ENCODE peak calls at places on chromosomes 2 and 18, in eight cellular contexts. L is IMR-90, W is ascending aorta, U is sigmoid colon, M is retinal pigment epithelial cell, C is right cardiac atrium, G is hepatocyte, E is fibroblast of lung. K is an unnamed sample.

GRCh38 chr2:61536086-61536722 is 2.0 kb downstream of the XPO1 start:
- DNase-seq in L (peak; percentile 16), W (no peak), U (peak; percentile 94), M (no peak), C (peak; percentile 88), G (peak; percentile 16), E (peak; percentile 19), K (no peak)

GRCh38 chr2:215994901-215995300 is 18.4 kb downstream of the MREG start:
- DNase-seq in L (no peak), W (no peak), U (no peak), M (no peak), C (no peak), G (no peak), E (peak; percentile 53), K (no peak)

GRCh38 chr2:173299764-173300163 is 54.9 kb upstream of the CDCA7 start:
- DNase-seq in L (no peak), W (no peak), U (no peak), M (no peak), C (no peak), G (no peak), E (no peak), K (no peak)

GRCh38 chr2:124482551-124482950 is 457.5 kb downstream of the CNTNAP5 start:
- DNase-seq in L (no peak), W (no peak), U (no peak), M (no peak), C (no peak), G (no peak), E (no peak), K (no peak)

GRCh38 chr18:79317718-79318117 is 78.0 kb upstream of the NFATC1 start:
- DNase-seq in L (no peak), W (no peak), U (no peak), M (no peak), C (no peak), G (no peak), E (no peak), K (no peak)

GRCh38 chr2:10717630-10718029 is 3.8 kb upstream of the ATP6V1C2 start:
- DNase-seq in L (peak; percentile 61), W (no peak), U (no peak), M (peak; percentile 81), C (no peak), G (no peak), E (peak; percentile 77), K (no peak)

GRCh38 chr2:135985826-135986393 is 484 bp upstream of the DARS1 start:
- DNase-seq in L (no peak), W (peak; percentile 10), U (no peak), M (no peak), C (no peak), G (no peak), E (no peak), K (no peak)

GRCh38 chr2:159506764-159507406 is 109.5 kb downstream of the BAZ2B start:
- DNase-seq in L (peak; percentile 54), W (no peak), U (no peak), M (peak; percentile 73), C (no peak), G (peak; percentile 34), E (peak; percentile 65), K (no peak)

GRCh38 chr18:25896178-25896780 is 194.1 kb downstream of the SS18 start:
- DNase-seq in L (peak; percentile 58), W (no peak), U (no peak), M (peak; percentile 1), C (peak; percentile 19), G (peak; percentile 68), E (peak; percentile 41), K (no peak)

GRCh38 chr2:133139847-133140533 is 428.3 kb downstream of the NCKAP5 start:
- DNase-seq in L (peak; percentile 4), W (no peak), U (no peak), M (no peak), C (no peak), G (no peak), E (no peak), K (no peak)

GRCh38 chr2:199456383-199457146 is 1.2 kb downstream of the SATB2 start:
- DNase-seq in L (no peak), W (no peak), U (peak; percentile 49), M (no peak), C (no peak), G (no peak), E (no peak), K (no peak)

GRCh38 chr18:24369420-24369819 is 28.2 kb downstream of the OSBPL1A start:
- DNase-seq in L (peak; percentile 20), W (no peak), U (no peak), M (no peak), C (no peak), G (no peak), E (peak; percentile 54), K (no peak)

GRCh38 chr2:150572194-150572766 is 84.8 kb upstream of the RND3 start:
- DNase-seq in L (no peak), W (no peak), U (no peak), M (no peak), C (no peak), G (no peak), E (peak; percentile 21), K (no peak)

GRCh38 chr18:59907172-59907571 is 7.4 kb downstream of the PMAIP1 start:
- DNase-seq in L (no peak), W (no peak), U (no peak), M (no peak), C (no peak), G (no peak), E (no peak), K (no peak)

GRCh38 chr2:16105664-16106281 is 165.4 kb downstream of the MYCN start:
- DNase-seq in L (no peak), W (no peak), U (no peak), M (peak; percentile 59), C (no peak), G (peak; percentile 70), E (no peak), K (no peak)

GRCh38 chr2:71736091-71736878 is 282.9 kb downstream of the DYSF start:
- DNase-seq in L (no peak), W (no peak), U (peak; percentile 69), M (no peak), C (peak; percentile 52), G (no peak), E (no peak), K (no peak)

GRCh38 chr2:197675711-197676188 is 363 bp upstream of the RFTN2 start:
- DNase-seq in L (peak; percentile 76), W (no peak), U (no peak), M (no peak), C (peak; percentile 30), G (peak; percentile 41), E (peak; percentile 85), K (no peak)

DNA sequence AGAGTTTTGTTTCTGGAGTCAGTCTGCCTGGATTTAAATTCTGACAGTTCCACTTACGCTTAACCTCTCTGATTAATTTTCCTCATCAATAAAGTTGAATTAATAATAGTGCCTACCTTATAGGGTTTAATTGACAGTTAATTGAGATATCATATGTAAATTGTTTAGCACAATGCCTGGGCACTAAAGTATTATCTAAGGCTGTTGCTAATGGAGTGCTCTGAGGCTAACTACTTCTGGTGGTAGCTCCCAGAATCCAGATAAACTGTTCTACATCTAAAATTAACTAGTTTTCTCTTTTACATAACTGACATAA is 185.6 kb upstream of the STON1 start:
- DNase-seq in L (no peak), W (no peak), U (no peak), M (no peak), C (no peak), G (no peak), E (no peak), K (no peak)
- H3K4me3 ChIP-seq in L (no peak overlapping the region), W (peak overlapping the region; percentile 42), U (no peak overlapping the region), M (no peak overlapping the region), C (no peak overlapping the region), G (no peak overlapping the region), E (peak overlapping the region; percentile 46), K (peak overlapping the region; percentile 45)

DNA sequence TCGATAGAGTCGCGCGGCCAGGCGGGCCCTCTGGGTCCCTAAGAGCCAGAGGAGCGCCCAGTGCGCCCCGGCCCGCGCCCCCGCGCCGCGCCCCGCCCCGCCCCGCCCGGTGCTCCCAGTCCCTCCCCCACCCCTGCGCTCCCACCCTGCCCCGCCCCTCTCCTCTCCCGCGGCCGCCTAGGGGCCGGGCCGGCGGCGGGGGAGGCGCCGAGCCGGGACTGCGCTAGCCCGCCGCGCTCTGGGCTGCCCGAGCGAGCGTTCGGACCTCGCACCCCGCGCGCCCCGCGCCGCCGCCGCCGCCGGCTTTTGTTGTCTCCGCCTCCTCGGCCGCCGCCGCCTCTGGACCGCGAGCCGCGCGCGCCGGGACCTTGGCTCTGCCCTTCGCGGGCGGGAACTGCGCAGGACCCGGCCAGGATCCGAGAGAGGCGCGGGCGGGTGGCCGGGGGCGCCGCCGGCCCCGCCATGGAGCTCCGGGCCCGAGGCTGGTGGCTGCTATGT is at the start of gene GPC1:
- DNase-seq in L (peak; percentile 76), W (no peak), U (peak; percentile 85), M (no peak), C (peak; percentile 76), G (peak; percentile 94), E (peak; percentile 75), K (no peak)
- H3K4me3 ChIP-seq in L (peak within 1 kb of the TSS; percentile 92), W (peak within 1 kb of the TSS; percentile 98), U (peak within 1 kb of the TSS; percentile 43), M (peak within 1 kb of the TSS; percentile 53), C (peak within 1 kb of the TSS; percentile 76), G (peak within 1 kb of the TSS; percentile 90), E (peak within 1 kb of the TSS; percentile 81), K (peak within 1 kb of the TSS; percentile 70)

DNA sequence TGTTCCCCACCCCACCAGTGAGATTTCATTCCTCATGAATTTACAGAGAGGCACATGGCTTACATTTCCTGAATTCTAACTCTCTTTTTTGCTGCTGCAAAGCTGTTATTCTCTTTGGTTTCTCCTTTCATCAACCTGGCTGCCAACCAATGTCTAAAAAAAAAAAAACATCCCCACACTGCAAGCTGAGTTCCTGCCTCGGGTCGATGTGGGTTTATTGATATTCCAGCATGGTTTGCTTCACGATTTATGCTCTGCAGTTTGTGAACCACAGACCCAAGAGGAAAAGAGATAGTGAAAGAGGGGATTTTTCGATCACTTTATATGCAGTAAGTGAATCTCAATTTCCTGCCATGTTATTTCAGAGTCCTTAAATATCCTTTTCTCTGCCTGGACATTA is 363.6 kb downstream of the LPIN1 start:
- DNase-seq in L (peak; percentile 45), W (no peak), U (no peak), M (no peak), C (no peak), G (no peak), E (peak; percentile 37), K (no peak)
- H3K4me3 ChIP-seq in L (no peak overlapping the region), W (no peak overlapping the region), U (no peak overlapping the region), M (no peak overlapping the region), C (no peak overlapping the region), G (no peak overlapping the region), E (no peak overlapping the region), K (no peak overlapping the region)

GRCh38 chr2:169696381-169696780 is 2.1 kb downstream of the PHOSPHO2 start:
- DNase-seq in L (no peak), W (no peak), U (no peak), M (no peak), C (no peak), G (no peak), E (no peak), K (no peak)

GRCh38 chr2:169694113-169694893 is at the start of the genes CFAP210 and PHOSPHO2:
- DNase-seq in L (peak; percentile 95), W (peak; percentile 99), U (peak; percentile 100), M (peak; percentile 86), C (peak; percentile 100), G (peak; percentile 99), E (peak; percentile 97), K (peak; percentile 91)

GRCh38 chr2:169694894-169695260 is 608 bp downstream of the PHOSPHO2 start:
- DNase-seq in L (no peak), W (no peak), U (no peak), M (no peak), C (no peak), G (no peak), E (no peak), K (no peak)

GRCh38 chr2:169690958-169691357 is 3.2 kb downstream of the CFAP210 start:
- DNase-seq in L (no peak), W (no peak), U (no peak), M (no peak), C (no peak), G (no peak), E (no peak), K (no peak)

GRCh38 chr2:169693344-169693743 is 861 bp downstream of the CFAP210 start:
- DNase-seq in L (no peak), W (no peak), U (no peak), M (no peak), C (no peak), G (no peak), E (no peak), K (no peak)
- H3K4me3 ChIP-seq in L (no peak overlapping the region), W (peak overlapping the region; percentile 99), U (no peak overlapping the region), M (no peak overlapping the region), C (no peak overlapping the region), G (no peak overlapping the region), E (no peak overlapping the region), K (no peak overlapping the region)